ENCODE peak calls at places on chromosomes 16 and 17, in five cellular contexts. P, F, D, Z and G are unnamed samples.

GRCh38 chr17:49967621-49968379 is 1.2 kb upstream of the DLX4 start:
- DNase-seq in D (no peak), P (no peak), Z (no peak), F (no peak), G (no peak)

GRCh38 chr17:50482110-50482509 is 3.5 kb downstream of the RSAD1 start:
- DNase-seq in D (no peak), F (no peak), Z (no peak), P (no peak), G (no peak)

GRCh38 chr16:13510425-13511151 is 409.4 kb upstream of the ERCC4 start:
- DNase-seq in P (peak; percentile 68), Z (peak; percentile 23), F (no peak), D (no peak), G (peak; percentile 34)

GRCh38 chr16:49596119-49596518 is 222.5 kb downstream of the C16orf78 start:
- DNase-seq in Z (no peak), F (no peak), P (no peak), D (no peak), G (peak; percentile 21)

GRCh38 chr16:65336169-65336568 is 214.3 kb upstream of the CDH11 start:
- DNase-seq in Z (no peak), D (no peak), P (no peak), F (no peak), G (no peak)

GRCh38 chr17:66724581-66725341 is 110.2 kb upstream of the CACNG5 start:
- DNase-seq in Z (no peak), P (no peak), F (peak; percentile 21), D (no peak), G (no peak)

GRCh38 chr17:68698761-68699160 is 97.6 kb upstream of the FAM20A start:
- DNase-seq in Z (no peak), F (no peak), D (no peak), P (no peak), G (no peak)

GRCh38 chr16:29644338-29644857 is 18.6 kb upstream of the SPN start:
- DNase-seq in D (peak; percentile 88), Z (no peak), P (no peak), F (no peak), G (no peak)

GRCh38 chr17:50561796-50562195 is 1.3 kb downstream of the CACNA1G start:
- DNase-seq in D (no peak), P (no peak), F (no peak), Z (no peak), G (no peak)

GRCh38 chr16:637081-638018 is 1.2 kb upstream of the METTL26 start:
- DNase-seq in D (no peak), Z (peak; percentile 37), F (peak; percentile 90), P (peak; percentile 90), G (peak; percentile 97)

GRCh38 chr17:16417896-16418683 is 2.7 kb downstream of the TRPV2 start:
- DNase-seq in F (no peak), P (no peak), D (no peak), Z (no peak), G (no peak)
- TF ChIP-seq JUNB in F (no peak), P (no peak), D (no peak), Z (no peak), G (no peak)

DNA sequence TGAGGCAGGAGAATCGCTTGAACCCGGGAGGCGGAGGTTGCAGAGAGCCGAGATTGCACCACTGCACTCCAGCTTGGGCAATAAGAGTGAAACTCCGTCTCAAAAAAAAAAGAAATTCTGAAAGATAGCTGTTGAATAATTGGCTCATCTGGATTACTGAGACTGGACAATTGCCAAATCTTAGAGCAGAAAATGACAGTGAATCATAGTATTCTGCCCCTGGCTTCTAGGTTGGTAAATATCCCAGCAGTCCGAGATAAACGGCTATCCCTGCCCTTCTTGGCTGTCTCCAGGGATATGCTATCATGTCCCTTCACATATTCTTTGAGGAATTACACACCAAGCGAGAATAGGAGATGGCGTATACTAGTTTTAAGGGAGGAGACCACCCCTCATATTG is 35.5 kb upstream of the METTL16 start:
- DNase-seq in P (no peak), Z (peak; percentile 38), F (peak; percentile 49), D (no peak), G (no peak)
- TF ChIP-seq JUNB in P (no peak), Z (no peak), F (no peak), D (no peak), G (no peak)

GRCh38 chr16:24974859-24975258 is 40.3 kb downstream of the ARHGAP17 start:
- DNase-seq in Z (no peak), P (no peak), D (no peak), F (no peak), G (no peak)
- TF ChIP-seq JUNB in Z (no peak), P (no peak), D (no peak), F (no peak), G (no peak)

GRCh38 chr17:78419970-78420820 is 41.7 kb downstream of the PGS1 start:
- DNase-seq in Z (no peak), P (no peak), D (no peak), F (no peak), G (no peak)
- TF ChIP-seq JUNB in Z (no peak), P (no peak), D (no peak), F (no peak), G (no peak)

DNA sequence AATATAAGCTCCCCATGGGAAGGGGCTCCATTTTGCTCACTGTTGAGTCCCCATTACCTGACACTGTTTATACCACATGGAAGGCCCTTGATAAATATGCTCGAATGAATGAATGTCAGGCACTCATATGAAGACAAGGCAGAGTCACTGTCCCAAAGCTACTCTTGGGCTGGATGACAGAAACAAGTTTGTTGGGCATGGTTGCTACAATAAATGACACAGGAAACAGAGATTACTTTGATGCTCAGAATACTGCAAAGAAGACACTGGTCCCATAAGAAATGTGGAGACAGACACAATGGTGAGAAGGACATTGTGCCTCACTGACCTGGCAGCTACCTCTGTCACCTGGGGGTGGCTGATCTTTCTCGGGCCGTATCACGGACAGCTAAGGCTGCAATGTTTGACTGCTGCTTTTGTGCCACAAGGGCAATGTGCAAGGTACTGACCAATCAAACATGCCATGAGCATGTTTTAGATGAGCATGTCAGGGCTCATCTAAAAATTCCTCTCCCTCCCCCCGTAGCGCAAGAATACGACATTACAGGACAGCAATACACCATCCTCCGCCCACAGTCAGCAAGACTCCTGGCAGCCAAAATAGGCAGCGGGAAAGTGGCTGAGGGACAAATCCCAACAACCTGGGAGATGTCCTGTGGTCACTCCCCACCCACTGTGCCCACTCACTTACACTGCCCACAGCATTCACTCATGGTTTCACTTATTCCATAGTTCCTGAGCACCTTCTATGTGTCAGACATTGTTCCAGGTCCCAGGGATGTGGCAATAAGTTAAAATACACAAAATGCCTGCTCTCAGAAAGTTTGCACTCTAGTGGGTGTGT is 5.0 kb downstream of the PIK3R6 start:
- DNase-seq in D (no peak), P (no peak), Z (no peak), F (no peak), G (no peak)
- TF ChIP-seq JUNB in D (peak; percentile 52), P (peak; percentile 20), Z (no peak), F (no peak), G (no peak)

GRCh38 chr17:231191-231965 is 49.9 kb upstream of the DOC2B start:
- DNase-seq in P (no peak), Z (no peak), F (no peak), D (no peak), G (no peak)
- TF ChIP-seq JUNB in P (no peak), Z (no peak), F (no peak), D (no peak), G (no peak)

GRCh38 chr16:87652386-87652785 is 50.1 kb downstream of the JPH3 start:
- DNase-seq in F (no peak), P (no peak), D (no peak), Z (no peak), G (no peak)

GRCh38 chr16:87654826-87655225 is 52.5 kb downstream of the JPH3 start:
- DNase-seq in D (no peak), P (no peak), F (no peak), Z (no peak), G (no peak)

GRCh38 chr16:87653234-87653633 is 50.9 kb downstream of the JPH3 start:
- DNase-seq in D (no peak), P (peak; percentile 54), F (peak; percentile 33), Z (peak; percentile 38), G (peak; percentile 61)

GRCh38 chr16:87648698-87649487 is 46.6 kb downstream of the JPH3 start:
- DNase-seq in D (no peak), Z (no peak), F (no peak), P (no peak), G (no peak)

DNA sequence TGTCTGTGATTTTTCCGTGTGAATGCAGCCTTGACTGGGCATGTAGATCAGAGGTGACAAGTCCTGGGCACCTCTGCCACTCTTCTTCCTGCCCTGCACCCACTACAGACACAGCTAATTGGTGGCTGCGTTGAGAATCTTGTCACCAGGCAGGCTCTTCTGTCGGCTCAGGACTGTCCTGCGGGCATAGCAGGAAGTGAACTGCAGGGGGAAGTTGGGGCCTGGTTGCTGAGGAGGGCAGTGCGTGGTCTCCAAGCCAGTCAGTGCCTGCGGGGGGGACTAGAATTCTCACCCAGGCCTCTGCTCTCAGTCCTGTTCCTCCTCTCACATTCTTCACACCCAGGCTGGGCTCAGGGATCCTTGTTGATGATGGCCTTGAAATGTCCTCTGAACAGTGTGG is 50.5 kb downstream of the JPH3 start:
- DNase-seq in F (no peak), D (no peak), Z (no peak), P (no peak), G (no peak)
- TF ChIP-seq JUNB in F (no peak), D (no peak), Z (no peak), P (no peak), G (no peak)